ENCODE peak calls at places on chromosome 22, in seven cellular contexts. G, R, A, F, E, C and M are unnamed samples.

GRCh38 chr22:17815703-17816254 is 41.5 kb upstream of the BID start:
- DNase-seq in G (no peak), R (no peak), A (no peak), F (no peak), E (no peak), C (no peak), M (no peak)

GRCh38 chr22:29073618-29074275 is 912 bp downstream of the KREMEN1 start:
- DNase-seq in G (no peak), R (peak), A (peak), F (peak), E (peak), C (no peak), M (peak)

GRCh38 chr22:22720201-22720723 is 75.8 kb downstream of the GGTLC2 start:
- DNase-seq in G (peak), R (no peak), A (peak), F (no peak), E (no peak), C (peak), M (no peak)

GRCh38 chr22:43884600-43885318 is 7.1 kb downstream of the PNPLA5 start:
- DNase-seq in G (peak), R (no peak), A (peak), F (peak), E (peak), C (peak), M (no peak)

GRCh38 chr22:33758961-33759360 is 161.3 kb downstream of the LARGE1 start:
- DNase-seq in G (no peak), R (no peak), A (no peak), F (no peak), E (no peak), C (no peak), M (no peak)

GRCh38 chr22:42473484-42474193 is 41.4 kb upstream of the NFAM1 start:
- DNase-seq in G (no peak), R (no peak), A (peak), F (no peak), E (no peak), C (peak), M (no peak)

GRCh38 chr22:43396934-43397457 is 14.8 kb upstream of the MPPED1 start:
- DNase-seq in G (no peak), R (no peak), A (no peak), F (no peak), E (no peak), C (no peak), M (no peak)

GRCh38 chr22:41782316-41782715 is 18.2 kb upstream of the CCDC134 start:
- DNase-seq in G (no peak), R (no peak), A (no peak), F (no peak), E (no peak), C (no peak), M (no peak)

GRCh38 chr22:20948989-20949388 is 18.1 kb upstream of the AIFM3 start:
- DNase-seq in G (no peak), R (no peak), A (no peak), F (no peak), E (no peak), C (no peak), M (no peak)

GRCh38 chr22:39643311-39644083 is 72.9 kb downstream of the CACNA1I start:
- DNase-seq in G (no peak), R (no peak), A (peak), F (no peak), E (no peak), C (no peak), M (no peak)

GRCh38 chr22:39727541-39727940 is 157.0 kb downstream of the CACNA1I start:
- DNase-seq in G (no peak), R (peak), A (peak), F (no peak), E (no peak), C (peak), M (no peak)

GRCh38 chr22:22408731-22409696 is 99.5 kb downstream of the ZNF280B start:
- DNase-seq in G (peak), R (peak), A (peak), F (no peak), E (no peak), C (peak), M (no peak)

GRCh38 chr22:18065256-18065655 is 12.5 kb upstream of the PEX26 start:
- DNase-seq in G (no peak), R (no peak), A (no peak), F (no peak), E (no peak), C (peak), M (no peak)

GRCh38 chr22:36435516-36436415 is 45.7 kb downstream of the TXN2 start:
- DNase-seq in G (peak), R (no peak), A (peak), F (no peak), E (peak), C (no peak), M (no peak)

GRCh38 chr22:44396021-44396726 is 83.4 kb upstream of the SHISAL1 start:
- DNase-seq in G (no peak), R (peak), A (no peak), F (peak), E (no peak), C (no peak), M (peak)

GRCh38 chr22:38957046-38957770 is at the start of gene APOBEC3A:
- DNase-seq in G (no peak), R (no peak), A (no peak), F (peak), E (peak), C (peak), M (no peak)

GRCh38 chr22:35894937-35895708 is 133.5 kb downstream of the RBFOX2 start:
- DNase-seq in G (no peak), R (no peak), A (peak), F (no peak), E (no peak), C (peak), M (no peak)

GRCh38 chr22:47337161-47337621 is 574.7 kb downstream of the TBC1D22A start:
- DNase-seq in G (no peak), R (no peak), A (peak), F (no peak), E (no peak), C (peak), M (no peak)
- TF ChIP-seq CTCF in G (no peak), R (no peak), A (no peak), F (no peak), E (no peak), C (no peak), M (no peak)

DNA sequence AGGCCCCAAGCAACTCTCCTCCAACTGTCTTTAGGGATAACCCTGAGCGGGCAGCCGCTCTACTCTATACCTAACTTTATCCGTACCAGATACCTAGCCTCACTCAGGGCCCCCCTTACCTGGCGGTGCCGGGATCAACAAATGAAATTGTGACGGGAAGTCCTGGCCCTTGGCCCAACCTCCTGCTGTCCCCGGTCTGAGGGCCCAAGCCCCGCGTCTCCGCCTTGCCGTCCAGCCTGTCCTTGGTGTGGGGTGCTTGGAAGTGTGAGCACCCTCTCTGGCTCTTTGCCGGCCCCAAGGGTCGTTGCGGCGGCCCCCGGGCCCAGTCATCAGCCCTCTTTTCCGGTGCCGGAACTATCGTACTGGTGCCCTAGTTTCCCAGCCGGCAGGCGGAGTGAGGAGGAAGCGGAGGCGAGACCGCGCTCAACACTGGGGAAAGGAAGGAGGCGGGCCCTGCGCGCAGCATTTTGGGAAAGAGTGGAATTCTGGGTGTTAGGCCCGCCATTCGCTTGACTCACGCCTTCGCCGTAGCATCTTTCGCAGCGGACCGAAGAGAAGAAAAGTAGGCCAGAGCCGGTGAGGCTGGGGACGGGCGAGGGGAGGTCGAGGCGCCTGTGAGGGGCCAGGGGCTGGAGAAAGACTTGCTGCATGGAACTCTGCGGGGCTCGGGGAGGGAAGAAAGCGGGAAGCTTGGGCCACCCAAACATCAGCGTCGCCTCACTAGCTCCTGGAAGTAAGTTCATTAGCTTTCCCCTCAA is at the start of gene SNRPD3:
- DNase-seq in G (peak), R (peak), A (peak), F (peak), E (peak), C (peak), M (peak)
- TF ChIP-seq CTCF in G (no peak), R (peak), A (peak), F (peak), E (peak), C (no peak), M (peak)

DNA sequence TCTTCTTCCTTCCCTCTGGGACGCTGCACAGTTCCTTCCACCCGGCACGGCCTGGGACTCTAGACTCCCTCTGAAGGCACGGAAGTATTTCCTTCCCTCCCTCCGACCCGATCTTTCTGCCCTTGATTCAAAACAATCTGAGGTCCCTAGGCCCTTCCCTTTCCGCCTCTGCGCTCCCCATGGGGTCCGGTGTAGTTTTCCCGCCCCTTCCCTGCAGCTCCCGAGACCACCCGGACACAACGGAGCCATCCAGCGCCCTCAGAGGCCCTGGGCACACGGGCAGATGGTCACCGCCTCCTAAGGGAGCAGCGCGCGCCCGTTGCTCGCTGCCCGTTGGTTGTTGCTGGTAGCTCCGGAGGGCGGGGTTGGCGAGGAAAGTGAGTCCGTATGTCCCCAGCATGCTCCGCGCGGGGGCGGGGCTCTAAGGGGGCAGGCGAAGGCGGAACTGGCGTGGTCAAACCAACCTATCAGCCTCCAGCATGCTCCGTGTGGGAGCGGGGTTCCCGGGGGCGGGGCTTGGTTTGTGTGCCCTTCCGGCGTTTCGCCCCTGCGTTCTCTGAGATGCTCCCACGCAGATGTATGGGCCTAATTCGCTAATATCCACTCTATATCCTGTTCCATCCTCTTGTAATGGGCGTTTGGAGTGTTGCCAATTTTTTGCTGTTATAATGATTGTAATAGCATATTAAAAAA is 19.6 kb downstream of the MIF start:
- DNase-seq in G (peak), R (peak), A (peak), F (peak), E (peak), C (no peak), M (peak)
- TF ChIP-seq CTCF in G (no peak), R (no peak), A (no peak), F (no peak), E (no peak), C (no peak), M (no peak)

GRCh38 chr22:26285632-26286031 is 116.4 kb downstream of the SEZ6L start:
- DNase-seq in G (no peak), R (no peak), A (no peak), F (no peak), E (no peak), C (no peak), M (no peak)
- TF ChIP-seq CTCF in G (no peak), R (no peak), A (no peak), F (no peak), E (no peak), C (no peak), M (no peak)

DNA sequence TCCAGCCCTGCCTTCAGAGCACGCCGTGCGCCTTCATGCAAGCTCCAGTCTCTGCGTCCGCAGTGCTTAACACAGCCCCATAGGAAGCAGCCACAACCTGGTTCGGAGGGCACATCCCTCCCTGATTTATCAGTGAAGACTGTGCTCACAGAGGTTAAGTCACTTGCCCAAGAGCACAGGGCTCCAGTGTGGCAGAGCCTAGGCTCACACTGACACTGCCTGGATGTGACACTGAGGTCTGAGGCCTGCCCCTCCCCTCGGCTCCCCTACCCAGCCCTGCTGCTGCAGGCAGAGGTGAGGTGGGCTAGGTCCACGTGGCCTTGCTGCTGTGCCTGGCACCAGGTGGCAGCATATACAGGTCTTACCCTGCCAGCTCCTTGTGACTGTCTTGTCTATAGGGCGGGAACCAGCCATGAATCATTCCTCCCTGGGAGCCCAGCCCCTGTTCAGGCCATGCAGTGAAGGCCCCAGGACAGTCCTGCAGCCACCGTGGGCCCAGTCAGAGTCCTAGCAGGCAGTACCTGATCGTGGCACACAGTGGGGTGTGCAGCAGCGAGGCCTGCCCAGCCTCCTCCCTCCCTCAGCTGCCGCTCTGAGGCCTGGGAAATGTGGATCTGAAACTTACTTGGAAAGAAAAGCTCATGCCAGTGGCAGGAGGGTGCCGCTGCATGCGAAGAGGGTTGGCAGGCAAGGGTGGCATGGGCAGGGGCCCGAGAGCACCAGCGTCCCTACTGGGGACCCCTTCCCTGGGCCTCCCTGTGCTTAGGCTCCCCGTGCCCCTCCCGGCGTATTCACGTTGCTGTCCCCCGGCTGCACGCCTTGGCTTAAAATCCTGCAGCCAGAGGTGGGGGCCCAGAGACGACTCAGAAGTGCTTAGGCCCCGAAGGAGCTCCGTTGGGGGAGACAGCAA is 1.2 kb upstream of the CERK start:
- DNase-seq in G (peak), R (no peak), A (peak), F (no peak), E (no peak), C (peak), M (no peak)
- TF ChIP-seq CTCF in G (peak), R (peak), A (peak), F (no peak), E (no peak), C (peak), M (no peak)

GRCh38 chr22:31836010-31836409 is 82.2 kb downstream of the DEPDC5 start:
- DNase-seq in G (no peak), R (no peak), A (no peak), F (no peak), E (no peak), C (no peak), M (no peak)
- TF ChIP-seq CTCF in G (no peak), R (no peak), A (peak), F (no peak), E (no peak), C (no peak), M (no peak)

GRCh38 chr22:37731804-37732471 is 35.1 kb downstream of the TRIOBP start:
- DNase-seq in G (no peak), R (no peak), A (no peak), F (no peak), E (no peak), C (peak), M (no peak)
- TF ChIP-seq CTCF in G (no peak), R (no peak), A (peak), F (peak), E (no peak), C (no peak), M (peak)

GRCh38 chr22:26937213-26937612 is 279.8 kb downstream of the MIAT start:
- DNase-seq in G (no peak), R (no peak), A (no peak), F (no peak), E (no peak), C (no peak), M (no peak)
- TF ChIP-seq CTCF in G (peak), R (no peak), A (no peak), F (no peak), E (no peak), C (no peak), M (peak)

GRCh38 chr22:50190182-50190951 is 4.7 kb downstream of the TRABD start:
- DNase-seq in G (peak), R (no peak), A (peak), F (peak), E (peak), C (peak), M (no peak)
- TF ChIP-seq CTCF in G (peak), R (no peak), A (peak), F (peak), E (peak), C (peak), M (no peak)